ENCODE peak calls at places on chromosomes 4 and X, in ten cellular contexts. S is lower lobe of right lung, I is endothelial cell, G is mucosa of descending colon, E is left lung, V is H1, X is HFF-Myc, H is cardiac muscle cell, K is ascending aorta, N is fibroblast of the aortic adventitia. D is an unnamed sample.

GRCh38 chr4:11418610-11419009 is 10.1 kb downstream of the HS3ST1 start:
- DNase-seq in G (no peak), X (no peak), V (no peak), S (no peak), I (peak; percentile 26), H (no peak), E (no peak), N (no peak), K (no peak), D (no peak)

GRCh38 chrX:37745354-37745753 is 34.5 kb upstream of the CYBB start:
- DNase-seq in I (peak; percentile 65), V (no peak), S (peak; percentile 72), G (peak; percentile 87), X (peak; percentile 17), H (peak; percentile 72), K (peak; percentile 29), N (peak; percentile 71), E (peak; percentile 79), D (peak; percentile 54)

GRCh38 chr4:85744950-85745349 is 270.0 kb downstream of the ARHGAP24 start:
- DNase-seq in H (no peak), V (no peak), S (no peak), G (no peak), X (peak; percentile 38), E (no peak), N (no peak), K (no peak), I (no peak), D (no peak)

GRCh38 chr4:184382189-184382846 is 92.0 kb downstream of the IRF2 start:
- DNase-seq in S (no peak), E (no peak), V (no peak), K (no peak), G (peak; percentile 51), I (no peak), H (no peak), N (no peak), X (no peak), D (no peak)

GRCh38 chr4:48024522-48024921 is 8.0 kb downstream of the NIPAL1 start:
- DNase-seq in X (no peak), I (no peak), G (no peak), N (no peak), K (no peak), E (no peak), V (no peak), H (no peak), S (no peak), D (no peak)

GRCh38 chr4:2800691-2801596 is 8.1 kb downstream of the SH3BP2 start:
- DNase-seq in S (peak; percentile 90), E (peak; percentile 97), K (peak; percentile 62), V (no peak), N (peak; percentile 61), H (peak; percentile 95), X (no peak), I (peak; percentile 66), G (peak; percentile 48), D (no peak)

GRCh38 chr4:87896020-87896621 is 63.4 kb downstream of the MEPE start:
- DNase-seq in K (peak; percentile 23), H (peak; percentile 88), E (no peak), I (no peak), X (no peak), S (peak; percentile 53), N (peak; percentile 70), V (peak; percentile 57), G (no peak), D (no peak)

GRCh38 chr4:16032871-16033505 is 50.8 kb downstream of the PROM1 start:
- DNase-seq in G (no peak), I (no peak), S (no peak), X (no peak), V (no peak), E (no peak), K (no peak), H (no peak), N (no peak), D (no peak)

GRCh38 chr4:186932631-186933150 is 209.0 kb upstream of the FAT1 start:
- DNase-seq in I (no peak), N (no peak), K (no peak), G (no peak), S (no peak), X (peak; percentile 88), H (peak; percentile 49), E (no peak), V (no peak), D (no peak)

GRCh38 chrX:9466711-9467110 is 1.9 kb downstream of the TBL1X start:
- DNase-seq in S (no peak), X (no peak), K (no peak), E (no peak), N (no peak), G (no peak), I (no peak), V (no peak), H (no peak), D (no peak)

GRCh38 chr4:102169345-102169744 is 175.9 kb downstream of the SLC39A8 start:
- DNase-seq in V (no peak), K (no peak), I (peak; percentile 26), H (peak; percentile 13), E (no peak), G (no peak), S (no peak), N (peak; percentile 6), X (no peak), D (no peak)

GRCh38 chr4:90753068-90753467 is 625.9 kb downstream of the CCSER1 start:
- DNase-seq in H (no peak), K (no peak), G (no peak), N (no peak), V (no peak), I (no peak), X (no peak), S (no peak), E (no peak), D (no peak)

GRCh38 chr4:924107-925096 is 7.7 kb downstream of the GAK start:
- DNase-seq in K (no peak), I (no peak), S (no peak), H (peak; percentile 35), X (no peak), E (peak; percentile 34), V (no peak), N (peak; percentile 59), G (no peak), D (no peak)

GRCh38 chr4:186700746-186701145 is 22.9 kb downstream of the FAT1 start:
- DNase-seq in G (no peak), S (no peak), I (no peak), K (peak; percentile 21), X (no peak), V (no peak), N (peak; percentile 60), H (peak; percentile 86), E (no peak), D (no peak)

GRCh38 chr4:1887065-1887464 is 15.9 kb downstream of the NSD2 start:
- DNase-seq in S (no peak), G (no peak), H (no peak), E (no peak), V (no peak), X (no peak), I (no peak), N (no peak), K (no peak), D (no peak)

DNA sequence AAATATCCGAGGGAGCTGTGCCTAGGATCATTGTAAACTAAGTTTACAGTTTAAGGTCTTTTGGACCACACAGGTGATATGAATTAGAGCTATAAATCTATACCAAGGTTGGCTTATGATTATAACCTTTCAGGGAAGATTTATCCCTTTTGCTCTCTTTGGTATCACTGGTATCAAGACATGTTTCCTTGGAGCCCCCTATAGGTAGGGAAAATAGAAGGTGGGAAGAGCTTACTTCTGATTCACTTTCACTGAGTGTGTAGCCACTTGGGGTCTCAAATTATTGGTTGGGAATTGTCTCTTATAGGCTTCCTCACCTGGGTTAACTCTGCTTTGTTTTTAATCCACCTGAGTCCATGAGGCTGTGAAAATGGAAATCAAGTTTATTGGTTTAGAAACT is 262.1 kb upstream of the NR3C2 start:
- DNase-seq in X (no peak), H (no peak), G (no peak), S (no peak), K (no peak), N (no peak), V (no peak), I (no peak), E (no peak), D (no peak)
- TF ChIP-seq CTCF in X (no peak), H (no peak), G (no peak), S (no peak), K (no peak), N (no peak), V (peak; percentile 48), I (no peak), E (no peak), D (no peak)

GRCh38 chrX:48703642-48704481 is 7.3 kb downstream of the SUV39H1 start:
- DNase-seq in K (no peak), N (peak; percentile 20), I (no peak), G (peak; percentile 21), V (no peak), E (no peak), X (no peak), H (peak; percentile 15), S (no peak), D (no peak)
- TF ChIP-seq CTCF in K (no peak), N (peak; percentile 8), I (no peak), G (no peak), V (no peak), E (no peak), X (peak; percentile 10), H (no peak), S (no peak), D (no peak)

DNA sequence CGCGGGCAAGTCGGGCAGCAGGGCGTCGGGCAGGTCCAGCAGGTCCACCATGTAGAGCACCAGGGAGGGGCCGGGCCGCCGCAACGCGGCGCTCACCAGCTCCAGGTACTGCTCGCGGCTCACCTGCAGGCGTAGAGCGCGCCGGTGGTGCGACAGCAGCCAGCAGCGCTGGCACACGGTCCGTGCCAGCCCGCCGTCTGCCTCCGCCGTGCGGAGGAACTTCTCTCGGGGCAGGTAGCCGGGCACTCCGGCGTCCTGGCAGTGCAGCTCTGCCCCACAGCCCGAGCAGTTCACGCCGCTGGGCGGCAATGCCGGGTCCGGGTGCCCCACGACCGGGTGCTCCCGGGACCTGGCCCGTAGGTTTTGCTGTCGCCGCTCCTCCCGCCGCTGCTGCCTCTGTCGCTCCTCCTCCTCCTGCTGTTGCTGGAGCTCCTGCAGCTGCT is 507 bp downstream of the NOA1 start:
- DNase-seq in K (no peak), G (peak; percentile 71), N (no peak), H (no peak), E (peak; percentile 92), S (peak; percentile 83), V (no peak), I (no peak), X (no peak), D (no peak)
- TF ChIP-seq CTCF in K (peak; percentile 19), G (no peak), N (peak; percentile 17), H (no peak), E (no peak), S (peak; percentile 24), V (peak; percentile 12), I (no peak), X (no peak), D (no peak)

DNA sequence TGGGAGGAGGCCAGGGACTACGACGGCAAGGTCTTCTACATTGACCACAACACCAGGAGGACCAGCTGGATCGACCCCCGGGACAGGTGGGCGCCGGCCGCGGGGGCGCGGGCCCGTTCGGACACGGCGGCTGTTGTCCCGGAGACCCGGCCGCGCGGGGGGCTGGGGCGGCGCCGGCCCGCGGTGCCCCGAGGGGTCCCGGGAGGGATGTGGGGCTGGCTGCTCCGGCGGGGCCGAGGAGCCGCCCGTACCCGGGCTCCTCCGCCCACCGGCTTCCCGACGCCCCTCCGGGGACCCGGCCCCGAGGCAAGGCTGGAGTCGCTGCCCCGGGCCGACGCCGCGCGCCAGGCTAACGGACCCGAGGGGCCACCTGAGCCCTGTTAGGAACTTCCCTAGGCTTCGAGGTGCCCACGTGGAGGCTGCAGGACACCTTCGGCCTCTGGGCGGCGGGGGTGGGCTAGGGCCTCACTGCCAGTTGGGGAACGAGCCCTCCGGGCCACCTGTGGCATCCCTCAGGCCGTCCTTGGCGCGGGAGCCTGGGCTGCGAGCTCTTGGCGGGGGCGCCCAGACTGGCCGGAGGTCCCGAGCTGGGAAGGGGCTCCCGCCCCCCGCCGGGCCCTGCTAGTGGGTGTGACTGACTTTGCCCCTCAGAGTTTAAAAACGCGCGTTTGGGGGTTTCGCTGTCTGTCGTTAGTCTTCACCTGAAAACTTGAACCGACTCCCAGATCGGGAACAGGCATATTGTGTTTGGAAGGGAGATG is 660 bp downstream of the WWC2 start:
- DNase-seq in I (peak; percentile 69), N (no peak), S (peak; percentile 67), H (no peak), K (no peak), E (peak; percentile 82), V (no peak), G (no peak), X (no peak), D (no peak)
- TF ChIP-seq CTCF in I (no peak), N (peak; percentile 31), S (peak; percentile 18), H (peak; percentile 10), K (no peak), E (no peak), V (peak; percentile 52), G (no peak), X (no peak), D (no peak)

D was measured in omental fat pad.